ENCODE peak calls at places on chromosomes 3 and 15, in nine cellular contexts. One of them, this sample, is unnamed.

GRCh38 chr15:42131006-42131405 is 25.4 kb downstream of the PLA2G4F start:
- DNase-seq in ELR: no peak
- DNase-seq in GM20000: no peak
- DNase-seq in neural crest cell: no peak
- DNase-seq in A172: no peak
- DNase-seq in sigmoid colon: no peak
- DNase-seq in progenitor cell of endocrine pancreas: no peak
- DNase-seq in nephron progenitor cell: no peak
- DNase-seq in NCI-H460: no peak
- DNase-seq in this sample: no peak

GRCh38 chr3:6935964-6936363 is 75.0 kb downstream of the GRM7 start:
- DNase-seq in progenitor cell of endocrine pancreas: no peak
- DNase-seq in nephron progenitor cell: no peak
- DNase-seq in ELR: no peak
- DNase-seq in neural crest cell: no peak
- DNase-seq in NCI-H460: no peak
- DNase-seq in sigmoid colon: no peak
- DNase-seq in GM20000: no peak
- DNase-seq in A172: no peak
- DNase-seq in this sample: no peak

GRCh38 chr3:187807086-187807862 is 62.0 kb upstream of the BCL6 start:
- DNase-seq in ELR: peak; percentile 72
- DNase-seq in nephron progenitor cell: no peak
- DNase-seq in progenitor cell of endocrine pancreas: no peak
- DNase-seq in sigmoid colon: no peak
- DNase-seq in NCI-H460: no peak
- DNase-seq in A172: no peak
- DNase-seq in neural crest cell: no peak
- DNase-seq in GM20000: no peak
- DNase-seq in this sample: peak; percentile 27

GRCh38 chr15:56598991-56599390 is 134.1 kb upstream of the MNS1 start:
- DNase-seq in nephron progenitor cell: no peak
- DNase-seq in ELR: peak; percentile 73
- DNase-seq in A172: peak; percentile 3
- DNase-seq in GM20000: no peak
- DNase-seq in sigmoid colon: no peak
- DNase-seq in NCI-H460: no peak
- DNase-seq in neural crest cell: no peak
- DNase-seq in progenitor cell of endocrine pancreas: no peak
- DNase-seq in this sample: peak; percentile 4

GRCh38 chr3:123792473-123793201 is 91.5 kb downstream of the MYLK start:
- DNase-seq in sigmoid colon: no peak
- DNase-seq in neural crest cell: no peak
- DNase-seq in A172: peak; percentile 60
- DNase-seq in GM20000: no peak
- DNase-seq in NCI-H460: no peak
- DNase-seq in ELR: peak; percentile 88
- DNase-seq in progenitor cell of endocrine pancreas: no peak
- DNase-seq in nephron progenitor cell: no peak
- DNase-seq in this sample: peak; percentile 78

GRCh38 chr3:132071043-132071442 is 36.2 kb upstream of the CPNE4 start:
- DNase-seq in neural crest cell: no peak
- DNase-seq in A172: no peak
- DNase-seq in ELR: no peak
- DNase-seq in nephron progenitor cell: no peak
- DNase-seq in sigmoid colon: no peak
- DNase-seq in NCI-H460: no peak
- DNase-seq in GM20000: no peak
- DNase-seq in progenitor cell of endocrine pancreas: no peak
- DNase-seq in this sample: no peak

GRCh38 chr3:127008236-127008635 is 25.3 kb downstream of the PLXNA1 start:
- DNase-seq in neural crest cell: no peak
- DNase-seq in A172: no peak
- DNase-seq in GM20000: no peak
- DNase-seq in nephron progenitor cell: no peak
- DNase-seq in NCI-H460: no peak
- DNase-seq in sigmoid colon: no peak
- DNase-seq in ELR: no peak
- DNase-seq in progenitor cell of endocrine pancreas: no peak
- DNase-seq in this sample: no peak

GRCh38 chr15:65292938-65293518 is 2.8 kb upstream of the RNU5A-1 start:
- DNase-seq in GM20000: no peak
- DNase-seq in NCI-H460: no peak
- DNase-seq in sigmoid colon: no peak
- DNase-seq in progenitor cell of endocrine pancreas: no peak
- DNase-seq in nephron progenitor cell: no peak
- DNase-seq in neural crest cell: no peak
- DNase-seq in A172: no peak
- DNase-seq in ELR: no peak
- DNase-seq in this sample: no peak

GRCh38 chr3:10729439-10729838 is 86.6 kb upstream of the SLC6A11 start:
- DNase-seq in A172: no peak
- DNase-seq in neural crest cell: no peak
- DNase-seq in GM20000: no peak
- DNase-seq in progenitor cell of endocrine pancreas: no peak
- DNase-seq in sigmoid colon: no peak
- DNase-seq in NCI-H460: no peak
- DNase-seq in ELR: no peak
- DNase-seq in nephron progenitor cell: no peak
- DNase-seq in this sample: no peak

GRCh38 chr15:81195339-81195864 is 1.3 kb upstream of the IL16 start:
- DNase-seq in nephron progenitor cell: peak; percentile 18
- DNase-seq in sigmoid colon: no peak
- DNase-seq in progenitor cell of endocrine pancreas: no peak
- DNase-seq in ELR: no peak
- DNase-seq in GM20000: no peak
- DNase-seq in A172: no peak
- DNase-seq in NCI-H460: no peak
- DNase-seq in neural crest cell: peak; percentile 22
- DNase-seq in this sample: no peak

GRCh38 chr3:43155464-43156121 is 49.7 kb upstream of the POMGNT2 start:
- DNase-seq in GM20000: no peak
- DNase-seq in NCI-H460: peak; percentile 65
- DNase-seq in sigmoid colon: peak; percentile 86
- DNase-seq in A172: peak; percentile 69
- DNase-seq in ELR: peak; percentile 86
- DNase-seq in progenitor cell of endocrine pancreas: peak; percentile 32
- DNase-seq in nephron progenitor cell: peak; percentile 52
- DNase-seq in neural crest cell: peak; percentile 30
- DNase-seq in this sample: peak; percentile 78

GRCh38 chr15:77527164-77527778 is 105.4 kb downstream of the LINGO1 start:
- DNase-seq in sigmoid colon: peak; percentile 53
- DNase-seq in progenitor cell of endocrine pancreas: peak; percentile 40
- DNase-seq in A172: no peak
- DNase-seq in NCI-H460: no peak
- DNase-seq in ELR: peak; percentile 40
- DNase-seq in GM20000: no peak
- DNase-seq in nephron progenitor cell: peak; percentile 68
- DNase-seq in neural crest cell: peak; percentile 43
- DNase-seq in this sample: peak; percentile 90

GRCh38 chr3:168071535-168071934 is 24.2 kb downstream of the GOLIM4 start:
- DNase-seq in neural crest cell: no peak
- DNase-seq in NCI-H460: no peak
- DNase-seq in sigmoid colon: no peak
- DNase-seq in progenitor cell of endocrine pancreas: no peak
- DNase-seq in GM20000: no peak
- DNase-seq in ELR: peak; percentile 92
- DNase-seq in A172: peak; percentile 91
- DNase-seq in nephron progenitor cell: no peak
- DNase-seq in this sample: peak; percentile 58

GRCh38 chr3:165837058-165837525 is at the start of gene BCHE:
- DNase-seq in progenitor cell of endocrine pancreas: no peak
- DNase-seq in GM20000: no peak
- DNase-seq in neural crest cell: peak; percentile 33
- DNase-seq in sigmoid colon: peak; percentile 64
- DNase-seq in NCI-H460: peak; percentile 71
- DNase-seq in ELR: peak; percentile 70
- DNase-seq in nephron progenitor cell: peak; percentile 11
- DNase-seq in A172: peak; percentile 87
- DNase-seq in this sample: peak; percentile 10

GRCh38 chr15:42363487-42363886 is 4.2 kb downstream of the CAPN3 start:
- DNase-seq in GM20000: no peak
- DNase-seq in A172: no peak
- DNase-seq in sigmoid colon: no peak
- DNase-seq in nephron progenitor cell: no peak
- DNase-seq in ELR: no peak
- DNase-seq in NCI-H460: no peak
- DNase-seq in progenitor cell of endocrine pancreas: no peak
- DNase-seq in neural crest cell: no peak
- DNase-seq in this sample: no peak

GRCh38 chr3:42526616-42527367 is 24.3 kb downstream of the VIPR1 start:
- DNase-seq in A172: no peak
- DNase-seq in progenitor cell of endocrine pancreas: no peak
- DNase-seq in nephron progenitor cell: no peak
- DNase-seq in neural crest cell: no peak
- DNase-seq in GM20000: no peak
- DNase-seq in sigmoid colon: no peak
- DNase-seq in ELR: no peak
- DNase-seq in NCI-H460: no peak
- DNase-seq in this sample: no peak

GRCh38 chr3:27090265-27091041 is 278.7 kb downstream of the NEK10 start:
- DNase-seq in sigmoid colon: no peak
- DNase-seq in nephron progenitor cell: no peak
- DNase-seq in A172: no peak
- DNase-seq in neural crest cell: no peak
- DNase-seq in NCI-H460: no peak
- DNase-seq in GM20000: no peak
- DNase-seq in ELR: no peak
- DNase-seq in progenitor cell of endocrine pancreas: no peak
- DNase-seq in this sample: peak; percentile 3

GRCh38 chr3:12296511-12296910 is 7.6 kb downstream of the PPARG start:
- DNase-seq in ELR: no peak
- DNase-seq in A172: no peak
- DNase-seq in progenitor cell of endocrine pancreas: no peak
- DNase-seq in nephron progenitor cell: no peak
- DNase-seq in neural crest cell: no peak
- DNase-seq in GM20000: no peak
- DNase-seq in sigmoid colon: no peak
- DNase-seq in NCI-H460: no peak
- DNase-seq in this sample: no peak

GRCh38 chr15:81093961-81094360 is 40.1 kb upstream of the CFAP161 start:
- DNase-seq in ELR: no peak
- DNase-seq in progenitor cell of endocrine pancreas: no peak
- DNase-seq in nephron progenitor cell: no peak
- DNase-seq in NCI-H460: no peak
- DNase-seq in A172: no peak
- DNase-seq in sigmoid colon: no peak
- DNase-seq in neural crest cell: no peak
- DNase-seq in GM20000: no peak
- DNase-seq in this sample: no peak

GRCh38 chr15:98241032-98241554 is 280.6 kb downstream of the ARRDC4 start:
- DNase-seq in GM20000: no peak
- DNase-seq in ELR: peak; percentile 11
- DNase-seq in sigmoid colon: no peak
- DNase-seq in nephron progenitor cell: no peak
- DNase-seq in progenitor cell of endocrine pancreas: no peak
- DNase-seq in neural crest cell: no peak
- DNase-seq in A172: no peak
- DNase-seq in NCI-H460: no peak
- DNase-seq in this sample: no peak

GRCh38 chr3:49803464-49804140 is 541 bp downstream of the INKA1 start:
- DNase-seq in neural crest cell: peak; percentile 44
- DNase-seq in progenitor cell of endocrine pancreas: no peak
- DNase-seq in nephron progenitor cell: peak; percentile 71
- DNase-seq in GM20000: peak; percentile 45
- DNase-seq in sigmoid colon: peak; percentile 73
- DNase-seq in A172: peak; percentile 12
- DNase-seq in NCI-H460: no peak
- DNase-seq in ELR: no peak
- DNase-seq in this sample: no peak

GRCh38 chr3:188353409-188353808 is 199.5 kb downstream of the LPP start:
- DNase-seq in GM20000: no peak
- DNase-seq in sigmoid colon: no peak
- DNase-seq in progenitor cell of endocrine pancreas: no peak
- DNase-seq in A172: no peak
- DNase-seq in nephron progenitor cell: no peak
- DNase-seq in ELR: no peak
- DNase-seq in NCI-H460: no peak
- DNase-seq in neural crest cell: no peak
- DNase-seq in this sample: no peak

GRCh38 chr15:79418693-79419279 is 13.3 kb upstream of the MINAR1 start:
- DNase-seq in ELR: no peak
- DNase-seq in sigmoid colon: no peak
- DNase-seq in NCI-H460: no peak
- DNase-seq in GM20000: no peak
- DNase-seq in neural crest cell: no peak
- DNase-seq in nephron progenitor cell: no peak
- DNase-seq in progenitor cell of endocrine pancreas: no peak
- DNase-seq in A172: no peak
- DNase-seq in this sample: no peak

GRCh38 chr15:46751303-46751702 is 966.0 kb upstream of the SEMA6D start:
- DNase-seq in progenitor cell of endocrine pancreas: no peak
- DNase-seq in NCI-H460: no peak
- DNase-seq in ELR: no peak
- DNase-seq in A172: no peak
- DNase-seq in neural crest cell: no peak
- DNase-seq in GM20000: no peak
- DNase-seq in sigmoid colon: no peak
- DNase-seq in nephron progenitor cell: no peak
- DNase-seq in this sample: no peak

GRCh38 chr3:98954806-98955205 is 53.3 kb upstream of the DCBLD2 start:
- DNase-seq in NCI-H460: no peak
- DNase-seq in A172: peak; percentile 68
- DNase-seq in sigmoid colon: no peak
- DNase-seq in ELR: peak; percentile 85
- DNase-seq in GM20000: no peak
- DNase-seq in progenitor cell of endocrine pancreas: no peak
- DNase-seq in nephron progenitor cell: no peak
- DNase-seq in neural crest cell: no peak
- DNase-seq in this sample: no peak

GRCh38 chr3:139267300-139268246 is 76.2 kb upstream of the MRPS22 start:
- DNase-seq in nephron progenitor cell: no peak
- DNase-seq in sigmoid colon: no peak
- DNase-seq in progenitor cell of endocrine pancreas: no peak
- DNase-seq in ELR: no peak
- DNase-seq in NCI-H460: no peak
- DNase-seq in neural crest cell: no peak
- DNase-seq in GM20000: no peak
- DNase-seq in A172: no peak
- DNase-seq in this sample: no peak

GRCh38 chr15:57227899-57228298 is 148.4 kb upstream of the CGNL1 start:
- DNase-seq in nephron progenitor cell: no peak
- DNase-seq in GM20000: no peak
- DNase-seq in sigmoid colon: no peak
- DNase-seq in ELR: no peak
- DNase-seq in A172: peak; percentile 6
- DNase-seq in progenitor cell of endocrine pancreas: no peak
- DNase-seq in NCI-H460: no peak
- DNase-seq in neural crest cell: no peak
- DNase-seq in this sample: peak; percentile 76

GRCh38 chr3:2098398-2099027 is at the start of gene CNTN4:
- DNase-seq in sigmoid colon: peak; percentile 86
- DNase-seq in ELR: no peak
- DNase-seq in progenitor cell of endocrine pancreas: peak; percentile 86
- DNase-seq in A172: no peak
- DNase-seq in neural crest cell: peak; percentile 69
- DNase-seq in NCI-H460: peak; percentile 45
- DNase-seq in GM20000: peak; percentile 47
- DNase-seq in nephron progenitor cell: peak; percentile 89
- DNase-seq in this sample: peak; percentile 3

GRCh38 chr3:99640214-99640851 is 1.9 kb downstream of the COL8A1 start:
- DNase-seq in GM20000: no peak
- DNase-seq in ELR: peak; percentile 49
- DNase-seq in nephron progenitor cell: no peak
- DNase-seq in sigmoid colon: no peak
- DNase-seq in A172: no peak
- DNase-seq in neural crest cell: no peak
- DNase-seq in progenitor cell of endocrine pancreas: no peak
- DNase-seq in NCI-H460: no peak
- DNase-seq in this sample: peak; percentile 30

GRCh38 chr3:66407281-66408218 is 93.3 kb downstream of the LRIG1 start:
- DNase-seq in progenitor cell of endocrine pancreas: peak; percentile 70
- DNase-seq in NCI-H460: peak; percentile 43
- DNase-seq in GM20000: peak; percentile 90
- DNase-seq in nephron progenitor cell: peak; percentile 81
- DNase-seq in neural crest cell: peak; percentile 76
- DNase-seq in sigmoid colon: peak; percentile 86
- DNase-seq in A172: peak; percentile 51
- DNase-seq in ELR: peak; percentile 64
- DNase-seq in this sample: peak; percentile 61

GRCh38 chr15:67818464-67818863 is 6.8 kb upstream of the SKOR1 start:
- DNase-seq in GM20000: no peak
- DNase-seq in NCI-H460: no peak
- DNase-seq in A172: no peak
- DNase-seq in progenitor cell of endocrine pancreas: no peak
- DNase-seq in ELR: no peak
- DNase-seq in nephron progenitor cell: no peak
- DNase-seq in sigmoid colon: peak; percentile 33
- DNase-seq in neural crest cell: no peak
- DNase-seq in this sample: no peak

This sample was measured in fibroblast of villous mesenchyme.